ENCODE peak calls at places on chromosomes 1 and 21, in seven cellular contexts. Z is endothelial cell, X is dermis blood vessel endothelial cell, I is head of caudate nucleus, A is NCI-H1694 treated with DMSO at 0.1 percent for 48 hours, O is AG08395, L is EL. K is an unnamed sample.

GRCh38 chr1:210293191-210293607 is 35.5 kb upstream of the HHAT start:
- DNase-seq in Z (no peak), X (no peak), I (no peak), A (no peak), O (peak), L (peak), K (no peak)

GRCh38 chr1:59142663-59143487 is 154.0 kb upstream of the FGGY start:
- DNase-seq in Z (no peak), X (peak), I (no peak), A (no peak), O (peak), L (peak), K (no peak)

GRCh38 chr21:15301014-15301413 is 236.2 kb upstream of the NRIP1 start:
- DNase-seq in Z (no peak), X (no peak), I (no peak), A (no peak), O (no peak), L (no peak), K (no peak)

GRCh38 chr21:18646114-18646513 is 242.5 kb upstream of the TMPRSS15 start:
- DNase-seq in Z (no peak), X (no peak), I (no peak), A (no peak), O (no peak), L (no peak), K (no peak)

GRCh38 chr1:115280073-115280472 is 58.0 kb downstream of the NGF start:
- DNase-seq in Z (no peak), X (no peak), I (no peak), A (no peak), O (peak), L (peak), K (no peak)

GRCh38 chr1:55970711-55971110 is 608.7 kb downstream of the PLPP3 start:
- DNase-seq in Z (no peak), X (no peak), I (no peak), A (no peak), O (peak), L (peak), K (no peak)

GRCh38 chr1:206556047-206556747 is 48.9 kb downstream of the RASSF5 start:
- DNase-seq in Z (no peak), X (no peak), I (no peak), A (no peak), O (no peak), L (no peak), K (no peak)

GRCh38 chr21:35102488-35103407 is 53.6 kb upstream of the RUNX1 start:
- DNase-seq in Z (no peak), X (no peak), I (peak), A (peak), O (no peak), L (no peak), K (no peak)

GRCh38 chr1:85278853-85279314 is 2.5 kb upstream of the BCL10 start:
- DNase-seq in Z (no peak), X (peak), I (peak), A (no peak), O (peak), L (peak), K (no peak)

GRCh38 chr1:228279722-228280105 is 71.9 kb downstream of the OBSCN start:
- DNase-seq in Z (no peak), X (no peak), I (no peak), A (no peak), O (no peak), L (no peak), K (no peak)

GRCh38 chr1:102550729-102551384 is 554.1 kb upstream of the OLFM3 start:
- DNase-seq in Z (peak), X (no peak), I (peak), A (peak), O (no peak), L (peak), K (no peak)

GRCh38 chr1:205917466-205918248 is 25.6 kb downstream of the SLC26A9 start:
- DNase-seq in Z (no peak), X (peak), I (no peak), A (no peak), O (no peak), L (no peak), K (no peak)

GRCh38 chr1:182196897-182197546 is 135.5 kb upstream of the ZNF648 start:
- DNase-seq in Z (no peak), X (no peak), I (no peak), A (no peak), O (no peak), L (no peak), K (no peak)

GRCh38 chr21:44535963-44536362 is 4.0 kb downstream of the KRTAP10-1 start:
- DNase-seq in Z (no peak), X (no peak), I (no peak), A (no peak), O (no peak), L (no peak), K (no peak)

GRCh38 chr1:111463029-111463683 is 10.6 kb upstream of the C1orf162 start:
- DNase-seq in Z (no peak), X (no peak), I (no peak), A (no peak), O (peak), L (peak), K (no peak)

GRCh38 chr1:118077331-118078055 is 107.5 kb downstream of the SPAG17 start:
- DNase-seq in Z (peak), X (peak), I (no peak), A (no peak), O (peak), L (peak), K (no peak)

GRCh38 chr1:65792671-65793358 is at the start of gene PDE4B:
- DNase-seq in Z (peak), X (peak), I (peak), A (no peak), O (peak), L (peak), K (no peak)

GRCh38 chr1:238409191-238409846 is 518.6 kb upstream of the ZP4 start:
- DNase-seq in Z (no peak), X (no peak), I (no peak), A (no peak), O (peak), L (peak), K (no peak)

GRCh38 chr1:39346876-39347275 is 142.4 kb downstream of the MACF1 start:
- DNase-seq in Z (no peak), X (no peak), I (no peak), A (no peak), O (no peak), L (no peak), K (no peak)

GRCh38 chr1:185645201-185645640 is 89.0 kb upstream of the HMCN1 start:
- DNase-seq in Z (no peak), X (peak), I (no peak), A (no peak), O (no peak), L (peak), K (no peak)